ENCODE peak calls at places on chromosomes 5 and 9, in six cellular contexts. Q is psoas muscle, U is AG09319, N is heart left ventricle, V is spleen, M is omental fat pad. G is an unnamed sample.

GRCh38 chr5:3931976-3932375 is 336.3 kb downstream of the IRX1 start:
- DNase-seq in V (no peak), N (no peak), M (no peak), U (no peak), Q (no peak), G (no peak)

GRCh38 chr5:64788156-64788555 is 19.4 kb downstream of the CWC27 start:
- DNase-seq in Q (no peak), U (no peak), N (no peak), M (no peak), V (no peak), G (no peak)

GRCh38 chr5:93735378-93735777 is 6.0 kb downstream of the POU5F2 start:
- DNase-seq in M (no peak), Q (no peak), V (no peak), U (no peak), N (no peak), G (no peak)

GRCh38 chr5:3004361-3005080 is 253.0 kb upstream of the IRX2 start:
- DNase-seq in U (no peak), M (no peak), N (no peak), V (no peak), Q (no peak), G (no peak)

GRCh38 chr5:176538505-176538806 is 1.3 kb upstream of the RNF44 start:
- DNase-seq in N (no peak), U (no peak), M (no peak), Q (no peak), V (no peak), G (no peak)

GRCh38 chr5:80668016-80668969 is 13.5 kb upstream of the DHFR start:
- DNase-seq in U (no peak), N (no peak), M (no peak), V (peak), Q (no peak), G (no peak)

GRCh38 chr9:95509851-95510529 is 6.8 kb downstream of the PTCH1 start:
- DNase-seq in N (no peak), U (no peak), M (no peak), V (no peak), Q (no peak), G (no peak)

GRCh38 chr5:124527220-124527991 is 219.0 kb downstream of the ZNF608 start:
- DNase-seq in N (no peak), V (no peak), M (no peak), U (no peak), Q (no peak), G (no peak)

GRCh38 chr9:123456011-123456410 is 100.0 kb downstream of the CRB2 start:
- DNase-seq in U (no peak), M (no peak), N (no peak), Q (no peak), V (peak), G (no peak)

GRCh38 chr5:9348296-9348996 is 197.4 kb downstream of the SEMA5A start:
- DNase-seq in M (no peak), Q (no peak), N (no peak), U (no peak), V (no peak), G (no peak)

GRCh38 chr5:66828046-66828550 is 231.9 kb downstream of the MAST4 start:
- DNase-seq in N (no peak), M (no peak), U (no peak), Q (no peak), V (no peak), G (no peak)

GRCh38 chr9:70021026-70021571 is 22.5 kb upstream of the MAMDC2 start:
- DNase-seq in M (no peak), N (no peak), U (no peak), V (no peak), Q (no peak), G (no peak)

GRCh38 chr9:70015099-70015498 is 28.5 kb upstream of the MAMDC2 start:
- DNase-seq in M (no peak), Q (no peak), N (no peak), U (no peak), V (no peak), G (no peak)

GRCh38 chr9:70020217-70020616 is 23.4 kb upstream of the MAMDC2 start:
- DNase-seq in V (no peak), N (no peak), U (no peak), M (no peak), Q (no peak), G (no peak)
- TF ChIP-seq CTCF in V (no peak), N (no peak), U (no peak), M (no peak), Q (no peak), G (no peak)

GRCh38 chr5:135667204-135667603 is 88.4 kb upstream of the CXCL14 start:
- DNase-seq in V (no peak), Q (no peak), U (no peak), M (no peak), N (no peak), G (no peak)

GRCh38 chr5:135657536-135658307 is 78.9 kb upstream of the CXCL14 start:
- DNase-seq in M (no peak), U (no peak), Q (no peak), N (no peak), V (no peak), G (no peak)

GRCh38 chr5:135662104-135662503 is 83.3 kb upstream of the CXCL14 start:
- DNase-seq in V (no peak), U (no peak), Q (no peak), M (no peak), N (no peak), G (no peak)

GRCh38 chr5:135660826-135661555 is 82.2 kb upstream of the CXCL14 start:
- DNase-seq in M (no peak), N (no peak), U (no peak), V (no peak), Q (no peak), G (no peak)

GRCh38 chr5:135662683-135663082 is 83.9 kb upstream of the CXCL14 start:
- DNase-seq in Q (no peak), V (no peak), M (no peak), N (no peak), U (no peak), G (no peak)
- TF ChIP-seq CTCF in Q (no peak), V (no peak), M (no peak), N (no peak), U (no peak), G (no peak)

DNA sequence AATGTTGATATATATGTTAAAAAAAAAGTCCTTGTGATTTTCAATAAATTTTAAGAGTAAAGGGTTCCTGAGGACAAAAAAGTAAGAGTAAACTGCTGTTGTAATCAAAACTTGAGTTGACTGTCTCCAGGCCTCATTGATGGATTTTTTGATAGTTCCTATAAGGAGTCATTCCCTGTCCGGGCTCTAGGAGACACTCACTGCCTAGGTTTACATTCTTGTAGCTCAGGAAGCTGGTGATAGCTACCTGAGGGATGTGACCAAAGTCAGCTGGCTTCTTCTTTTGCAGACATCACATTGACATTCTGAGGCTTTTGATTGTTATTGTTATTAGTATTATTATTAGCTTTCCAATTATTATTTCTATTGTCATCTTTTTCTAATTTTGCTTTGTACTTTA is 116.5 kb upstream of the FBXL7 start:
- DNase-seq in V (no peak), U (no peak), N (no peak), M (no peak), Q (no peak), G (no peak)
- TF ChIP-seq CTCF in V (peak), U (peak), N (peak), M (no peak), Q (no peak), G (no peak)

GRCh38 chr9:105093685-105094084 is 150.8 kb upstream of the SLC44A1 start:
- DNase-seq in U (no peak), N (no peak), M (no peak), Q (no peak), V (no peak), G (no peak)
- TF ChIP-seq CTCF in U (no peak), N (no peak), M (no peak), Q (no peak), V (no peak), G (no peak)

GRCh38 chr9:71783120-71783523 is 14.8 kb upstream of the CEMIP2 start:
- DNase-seq in Q (peak), U (no peak), N (peak), M (no peak), V (peak), G (peak)
- TF ChIP-seq CTCF in Q (no peak), U (no peak), N (no peak), M (no peak), V (no peak), G (no peak)

GRCh38 chr5:12861891-12862290 is 957.6 kb upstream of the CTNND2 start:
- DNase-seq in V (no peak), N (no peak), Q (no peak), U (no peak), M (no peak), G (no peak)
- TF ChIP-seq CTCF in V (no peak), N (no peak), Q (no peak), U (no peak), M (no peak), G (no peak)

GRCh38 chr9:134459573-134459972 is 133.3 kb downstream of the RXRA start:
- DNase-seq in M (no peak), U (no peak), V (no peak), Q (no peak), N (peak), G (no peak)
- TF ChIP-seq CTCF in M (no peak), U (no peak), V (no peak), Q (no peak), N (no peak), G (no peak)

DNA sequence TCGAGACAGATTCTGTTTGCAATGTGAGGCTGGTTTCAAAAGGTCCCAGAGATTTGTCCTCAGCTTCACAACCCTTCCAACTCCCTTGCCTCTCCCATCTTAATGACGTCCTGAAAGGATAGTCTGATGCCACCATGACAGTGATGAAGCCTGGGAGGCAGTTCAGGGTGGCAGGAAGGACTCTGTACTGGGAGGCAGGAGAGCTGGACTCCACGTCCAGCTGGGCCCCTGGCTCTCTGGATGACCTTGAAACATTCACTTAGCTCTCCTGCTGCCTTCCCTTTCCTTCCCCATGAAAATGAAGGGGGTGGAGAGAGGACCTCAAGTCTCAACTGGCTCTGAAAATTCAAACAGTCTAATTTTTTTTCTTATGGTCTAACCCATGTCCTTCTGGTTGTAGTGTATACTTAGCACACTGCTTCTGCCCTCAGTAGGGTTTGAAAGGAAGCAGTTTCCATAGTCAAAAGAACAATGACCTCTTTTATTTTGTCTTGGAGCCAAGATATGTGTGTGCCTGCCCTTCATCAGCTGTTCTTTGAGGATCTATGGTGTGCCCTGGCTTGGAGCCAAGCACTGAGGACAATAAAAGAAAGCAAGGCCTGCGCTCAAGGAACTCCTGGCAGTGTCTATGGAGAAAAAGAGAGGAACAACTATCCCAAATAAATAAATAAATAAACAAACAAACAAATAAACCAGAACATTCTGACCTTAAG is 188.3 kb downstream of the GRIA1 start:
- DNase-seq in U (no peak), N (peak), V (no peak), M (no peak), Q (no peak), G (no peak)
- TF ChIP-seq CTCF in U (no peak), N (no peak), V (no peak), M (no peak), Q (no peak), G (no peak)

GRCh38 chr5:1545798-1546355 is 22.1 kb upstream of the LPCAT1 start:
- DNase-seq in V (no peak), M (no peak), Q (no peak), U (no peak), N (no peak), G (no peak)

GRCh38 chr5:1547236-1547635 is 23.5 kb upstream of the LPCAT1 start:
- DNase-seq in M (no peak), U (no peak), N (no peak), Q (no peak), V (peak), G (no peak)

GRCh38 chr5:1546556-1546955 is 22.8 kb upstream of the LPCAT1 start:
- DNase-seq in U (no peak), N (peak), M (no peak), V (peak), Q (peak), G (no peak)

GRCh38 chr5:1548702-1549523 is 25.2 kb upstream of the LPCAT1 start:
- DNase-seq in V (peak), N (peak), Q (no peak), U (no peak), M (no peak), G (no peak)

DNA sequence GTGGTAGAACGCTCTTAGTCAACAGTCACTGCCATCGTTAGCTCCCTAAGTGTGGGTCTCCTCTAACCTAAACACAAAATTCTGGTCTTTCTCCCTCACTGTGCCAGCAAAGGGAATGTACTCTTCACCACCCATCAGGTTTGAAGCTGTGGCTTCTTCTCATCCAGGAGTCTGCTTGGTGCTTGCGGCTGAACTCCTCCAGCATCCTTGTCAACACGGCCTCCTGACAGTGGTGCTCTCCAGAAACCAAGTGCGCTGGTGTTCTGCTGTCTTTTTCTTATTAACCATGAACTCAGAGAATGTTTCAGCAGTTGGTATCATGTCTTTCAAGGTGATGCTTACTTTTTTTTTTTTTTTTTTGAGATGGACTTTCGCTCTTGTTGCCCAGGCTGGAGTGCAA is 23.9 kb upstream of the LPCAT1 start:
- DNase-seq in M (no peak), Q (no peak), U (no peak), N (no peak), V (peak), G (no peak)
- TF ChIP-seq CTCF in M (no peak), Q (no peak), U (no peak), N (no peak), V (no peak), G (no peak)

G was measured in natural killer cell.